ENCODE peak calls at places on chromosome 17, in nine cellular contexts. Z is EL; Y is activated T-cell treated with anti-CD3 and anti-CD28 coated beads for 1 hour; M is activated CD4-positive, alpha-beta T cell treated with anti-CD3 and anti-CD28 coated beads, Interleukin-2, amount 50 U/mL, for 4 hours; L is bronchial epithelial cell; C is ELF-1; B is midbrain; O is endothelial cell; T is stimulated activated CD4-positive, alpha-beta T cell treated with anti-CD3 and anti-CD28 coated beads, TNF-alpha, amount 100 ng/mL, for 48 hours. P is an unnamed sample.
A peak's percentile ranks its signal among the peaks of the same experiment; 100 is the strongest.

GRCh38 chr17:1720856-1721386 is 3.6 kb upstream of the WDR81 start:
- DNase-seq in C (peak; percentile 81), M (peak; percentile 64), Z (peak; percentile 52), B (peak; percentile 29), L (peak; percentile 65), Y (peak; percentile 60), T (peak; percentile 37), O (peak; percentile 64), P (peak; percentile 49)

GRCh38 chr17:42679492-42680330 is 1.9 kb downstream of the CCR10 start:
- DNase-seq in L (peak; percentile 58), C (peak; percentile 94), M (peak; percentile 58), Y (peak; percentile 64), B (peak; percentile 67), O (peak; percentile 86), Z (peak; percentile 83), T (peak; percentile 56), P (peak; percentile 83)

GRCh38 chr17:27573971-27574525 is 56.9 kb upstream of the LGALS9 start:
- DNase-seq in Y (no peak), M (no peak), Z (peak; percentile 36), C (peak; percentile 34), L (peak; percentile 39), B (no peak), O (no peak), T (no peak), P (no peak)

GRCh38 chr17:75488693-75489510 is 26.4 kb downstream of the CASKIN2 start:
- DNase-seq in Y (no peak), C (no peak), O (no peak), Z (no peak), L (no peak), T (no peak), M (no peak), B (no peak), P (no peak)

GRCh38 chr17:62911106-62911505 is 54.9 kb upstream of the TANC2 start:
- DNase-seq in Z (no peak), B (no peak), M (no peak), C (no peak), L (no peak), Y (no peak), O (no peak), T (no peak), P (no peak)

GRCh38 chr17:70168979-70169706 is at the start of gene KCNJ2:
- DNase-seq in O (peak; percentile 93), M (no peak), B (peak; percentile 93), Y (no peak), T (peak; percentile 15), L (peak; percentile 64), Z (peak; percentile 86), C (peak; percentile 86), P (peak; percentile 93)

GRCh38 chr17:44935116-44935515 is 12.5 kb downstream of the KIF18B start:
- DNase-seq in C (no peak), T (no peak), Y (no peak), B (no peak), L (no peak), Z (no peak), M (no peak), O (no peak), P (no peak)

GRCh38 chr17:4329838-4330237 is 36.6 kb downstream of the UBE2G1 start:
- DNase-seq in B (no peak), C (no peak), Z (peak; percentile 93), T (no peak), O (no peak), M (no peak), Y (no peak), L (peak; percentile 100), P (no peak)

GRCh38 chr17:47324224-47325020 is 667 bp downstream of the EFCAB13 start:
- DNase-seq in Y (peak; percentile 27), C (peak; percentile 82), Z (peak; percentile 67), L (peak; percentile 37), O (peak; percentile 28), M (peak; percentile 36), T (no peak), B (no peak), P (no peak)

GRCh38 chr17:38428150-38428642 is at the start of gene ARHGAP23:
- DNase-seq in B (peak; percentile 79), L (no peak), M (peak; percentile 20), O (no peak), Z (peak; percentile 88), T (no peak), Y (peak; percentile 20), C (no peak), P (no peak)

GRCh38 chr17:58066409-58066808 is 16.8 kb upstream of the DYNLL2 start:
- DNase-seq in Z (no peak), T (no peak), Y (no peak), C (no peak), B (no peak), O (no peak), M (no peak), L (no peak), P (no peak)

GRCh38 chr17:49575524-49576120 is at the start of gene NXPH3:
- DNase-seq in L (peak; percentile 25), M (peak; percentile 50), B (peak; percentile 17), C (peak; percentile 78), T (peak; percentile 58), O (peak; percentile 90), Z (peak; percentile 61), Y (peak; percentile 52), P (peak; percentile 51)

GRCh38 chr17:48596000-48596734 is 2.6 kb upstream of the HOXB5 start:
- DNase-seq in B (no peak), Z (no peak), O (no peak), Y (no peak), L (no peak), T (no peak), M (no peak), C (peak; percentile 64), P (no peak)

GRCh38 chr17:45371414-45372324 is 54.8 kb upstream of the MAP3K14 start:
- DNase-seq in L (peak; percentile 89), Y (no peak), O (peak; percentile 90), C (peak; percentile 98), M (no peak), T (peak; percentile 26), B (peak; percentile 13), Z (peak; percentile 99), P (no peak)

GRCh38 chr17:59296190-59296589 is 35.3 kb upstream of the YPEL2 start:
- DNase-seq in M (no peak), Z (no peak), T (no peak), C (no peak), O (no peak), Y (no peak), L (peak; percentile 43), B (no peak), P (no peak)

GRCh38 chr17:78013683-78014467 is 55.4 kb downstream of the TNRC6C start:
- DNase-seq in L (peak; percentile 60), O (peak; percentile 49), M (peak; percentile 47), Z (peak; percentile 71), Y (peak; percentile 30), C (peak; percentile 65), B (peak; percentile 87), T (no peak), P (peak; percentile 52)

GRCh38 chr17:73782231-73782630 is 138.0 kb upstream of the SDK2 start:
- DNase-seq in O (no peak), L (no peak), Y (no peak), B (no peak), T (no peak), C (no peak), Z (no peak), M (no peak), P (no peak)

GRCh38 chr17:20083460-20083859 is 74.3 kb downstream of the SPECC1 start:
- DNase-seq in B (no peak), Z (no peak), Y (no peak), M (no peak), O (no peak), L (peak; percentile 15), T (no peak), C (no peak), P (no peak)

GRCh38 chr17:40095944-40096791 is 4.2 kb downstream of the NR1D1 start:
- DNase-seq in T (peak; percentile 81), Y (peak; percentile 56), C (no peak), L (no peak), B (no peak), O (no peak), M (peak; percentile 64), Z (no peak), P (no peak)

GRCh38 chr17:42845918-42846593 is 1.7 kb downstream of the AOC2 start:
- DNase-seq in L (no peak), C (no peak), Y (no peak), B (no peak), O (no peak), T (peak; percentile 32), Z (no peak), M (no peak), P (no peak)

GRCh38 chr17:76501827-76502307 is 644 bp upstream of the RHBDF2 start:
- DNase-seq in C (no peak), M (no peak), T (no peak), Y (no peak), O (no peak), L (no peak), B (no peak), Z (no peak), P (no peak)

GRCh38 chr17:22459331-22459952 is 767.1 kb downstream of the KCNJ18 start:
- DNase-seq in Y (no peak), Z (no peak), B (no peak), L (no peak), T (no peak), O (no peak), C (no peak), M (no peak), P (no peak)

GRCh38 chr17:17495448-17496188 is 577 bp downstream of the RASD1 start:
- DNase-seq in Z (peak; percentile 15), Y (peak; percentile 17), T (no peak), L (peak; percentile 8), B (no peak), M (no peak), O (peak; percentile 31), C (no peak), P (peak; percentile 24)

GRCh38 chr17:64115871-64116534 is 13.9 kb downstream of the ERN1 start:
- DNase-seq in B (no peak), O (no peak), L (peak; percentile 97), C (no peak), M (peak; percentile 9), Y (no peak), Z (peak; percentile 87), T (no peak), P (no peak)

GRCh38 chr17:73801455-73802100 is 157.3 kb upstream of the SDK2 start:
- DNase-seq in Z (no peak), C (no peak), Y (no peak), L (no peak), B (no peak), M (no peak), O (no peak), T (no peak), P (no peak)

GRCh38 chr17:13761221-13761620 is 159.5 kb upstream of the HS3ST3A1 start:
- DNase-seq in M (no peak), T (no peak), L (peak; percentile 33), Y (no peak), C (no peak), Z (no peak), B (no peak), O (no peak), P (no peak)

GRCh38 chr17:63785556-63785955 is 11.6 kb downstream of the DDX42 start:
- DNase-seq in O (no peak), T (no peak), Z (peak; percentile 42), B (no peak), M (no peak), Y (no peak), L (peak; percentile 85), C (no peak), P (no peak)

GRCh38 chr17:17537311-17538099 is 41.3 kb upstream of the RASD1 start:
- DNase-seq in Y (no peak), L (no peak), T (no peak), M (no peak), Z (peak; percentile 9), C (peak; percentile 36), O (no peak), B (no peak), P (no peak)

GRCh38 chr17:78924481-78925151 is 571 bp downstream of the TIMP2 start:
- DNase-seq in Y (no peak), B (no peak), C (peak; percentile 46), T (no peak), L (no peak), Z (peak; percentile 51), O (peak; percentile 18), M (no peak), P (peak; percentile 10)

GRCh38 chr17:75925912-75926311 is 14.9 kb downstream of the FBF1 start:
- DNase-seq in Y (no peak), M (no peak), Z (no peak), O (no peak), C (no peak), B (no peak), L (no peak), T (no peak), P (no peak)

GRCh38 chr17:82804442-82805191 is 35.2 kb downstream of the ZNF750 start:
- DNase-seq in M (no peak), L (no peak), Z (no peak), O (no peak), T (no peak), Y (no peak), C (no peak), B (no peak), P (no peak)